ENCODE peak calls at places on chromosomes 11 and 22, in seven cellular contexts. One of them, this sample, is unnamed.
A peak's percentile ranks its signal among the peaks of the same experiment; 100 is the strongest.

GRCh38 chr11:130620566-130620965 is 172.1 kb downstream of the ADAMTS15 start:
- DNase-seq in NCI-H1105: no peak
- DNase-seq in kidney: no peak
- DNase-seq in ecto neural progenitor cell: no peak
- DNase-seq in effector memory CD8-positive, alpha-beta T cell: no peak
- DNase-seq in HL-60: no peak
- DNase-seq in EL: no peak
- DNase-seq in this sample: no peak

GRCh38 chr11:62842171-62842717 is 2.9 kb upstream of the WDR74 start:
- DNase-seq in ecto neural progenitor cell: peak; percentile 91
- DNase-seq in kidney: peak; percentile 85
- DNase-seq in NCI-H1105: no peak
- DNase-seq in effector memory CD8-positive, alpha-beta T cell: no peak
- DNase-seq in HL-60: no peak
- DNase-seq in EL: peak; percentile 36
- DNase-seq in this sample: peak; percentile 27

GRCh38 chr11:315516-315994 is 1.7 kb downstream of the IFITM1 start:
- DNase-seq in NCI-H1105: no peak
- DNase-seq in effector memory CD8-positive, alpha-beta T cell: no peak
- DNase-seq in ecto neural progenitor cell: no peak
- DNase-seq in EL: no peak
- DNase-seq in HL-60: no peak
- DNase-seq in kidney: peak; percentile 77
- DNase-seq in this sample: no peak

GRCh38 chr11:3712274-3712673 is 41.1 kb upstream of the CHRNA10 start:
- DNase-seq in ecto neural progenitor cell: no peak
- DNase-seq in kidney: no peak
- DNase-seq in HL-60: no peak
- DNase-seq in NCI-H1105: no peak
- DNase-seq in effector memory CD8-positive, alpha-beta T cell: no peak
- DNase-seq in EL: no peak
- DNase-seq in this sample: no peak

GRCh38 chr22:34454598-34454997 is 534.3 kb upstream of the LARGE1 start:
- DNase-seq in ecto neural progenitor cell: no peak
- DNase-seq in NCI-H1105: no peak
- DNase-seq in HL-60: no peak
- DNase-seq in kidney: no peak
- DNase-seq in EL: no peak
- DNase-seq in effector memory CD8-positive, alpha-beta T cell: no peak
- DNase-seq in this sample: no peak

GRCh38 chr22:45552580-45553332 is 50.1 kb downstream of the FBLN1 start:
- DNase-seq in EL: peak; percentile 97
- DNase-seq in NCI-H1105: no peak
- DNase-seq in kidney: peak; percentile 94
- DNase-seq in ecto neural progenitor cell: no peak
- DNase-seq in effector memory CD8-positive, alpha-beta T cell: no peak
- DNase-seq in HL-60: peak; percentile 65
- DNase-seq in this sample: no peak

GRCh38 chr11:10109836-10110235 is 184.2 kb downstream of the SBF2 start:
- DNase-seq in kidney: no peak
- DNase-seq in effector memory CD8-positive, alpha-beta T cell: no peak
- DNase-seq in EL: peak; percentile 69
- DNase-seq in NCI-H1105: no peak
- DNase-seq in ecto neural progenitor cell: no peak
- DNase-seq in HL-60: no peak
- DNase-seq in this sample: no peak

GRCh38 chr11:68924073-68924925 is 20.6 kb downstream of the IGHMBP2 start:
- DNase-seq in ecto neural progenitor cell: no peak
- DNase-seq in kidney: peak; percentile 7
- DNase-seq in NCI-H1105: no peak
- DNase-seq in HL-60: no peak
- DNase-seq in EL: no peak
- DNase-seq in effector memory CD8-positive, alpha-beta T cell: no peak
- DNase-seq in this sample: no peak

GRCh38 chr11:69130586-69131566 is 24.9 kb upstream of the SMIM38 start:
- DNase-seq in ecto neural progenitor cell: peak; percentile 32
- DNase-seq in NCI-H1105: no peak
- DNase-seq in kidney: peak; percentile 50
- DNase-seq in EL: no peak
- DNase-seq in effector memory CD8-positive, alpha-beta T cell: no peak
- DNase-seq in HL-60: no peak
- DNase-seq in this sample: no peak

GRCh38 chr11:57493507-57494503 is 21.7 kb downstream of the SLC43A1 start:
- DNase-seq in HL-60: no peak
- DNase-seq in NCI-H1105: peak; percentile 70
- DNase-seq in ecto neural progenitor cell: peak; percentile 70
- DNase-seq in effector memory CD8-positive, alpha-beta T cell: peak; percentile 71
- DNase-seq in kidney: peak; percentile 85
- DNase-seq in EL: peak; percentile 31
- DNase-seq in this sample: peak; percentile 62

GRCh38 chr22:28670153-28670552 is 9.5 kb downstream of the TTC28 start:
- DNase-seq in HL-60: no peak
- DNase-seq in effector memory CD8-positive, alpha-beta T cell: no peak
- DNase-seq in EL: no peak
- DNase-seq in ecto neural progenitor cell: no peak
- DNase-seq in kidney: no peak
- DNase-seq in NCI-H1105: no peak
- DNase-seq in this sample: no peak

GRCh38 chr22:36197065-36197440 is 4.6 kb downstream of the APOL4 start:
- DNase-seq in HL-60: no peak
- DNase-seq in NCI-H1105: no peak
- DNase-seq in ecto neural progenitor cell: peak; percentile 92
- DNase-seq in kidney: no peak
- DNase-seq in effector memory CD8-positive, alpha-beta T cell: no peak
- DNase-seq in EL: peak; percentile 63
- DNase-seq in this sample: no peak

GRCh38 chr11:60912223-60912850 is 1.6 kb upstream of the TMEM109 start:
- DNase-seq in EL: no peak
- DNase-seq in effector memory CD8-positive, alpha-beta T cell: no peak
- DNase-seq in NCI-H1105: no peak
- DNase-seq in HL-60: no peak
- DNase-seq in ecto neural progenitor cell: no peak
- DNase-seq in kidney: no peak
- DNase-seq in this sample: no peak

GRCh38 chr11:133833899-133834296 is 11.4 kb downstream of the SPATA19 start:
- DNase-seq in EL: no peak
- DNase-seq in effector memory CD8-positive, alpha-beta T cell: no peak
- DNase-seq in ecto neural progenitor cell: peak; percentile 44
- DNase-seq in HL-60: no peak
- DNase-seq in kidney: no peak
- DNase-seq in NCI-H1105: peak; percentile 78
- DNase-seq in this sample: no peak

GRCh38 chr11:100704176-100704575 is 17.1 kb downstream of the ARHGAP42 start:
- DNase-seq in NCI-H1105: no peak
- DNase-seq in HL-60: no peak
- DNase-seq in ecto neural progenitor cell: no peak
- DNase-seq in kidney: no peak
- DNase-seq in EL: no peak
- DNase-seq in effector memory CD8-positive, alpha-beta T cell: no peak
- DNase-seq in this sample: no peak

GRCh38 chr11:116536416-116536815 is 236.4 kb downstream of the BUD13 start:
- DNase-seq in NCI-H1105: no peak
- DNase-seq in kidney: no peak
- DNase-seq in EL: no peak
- DNase-seq in ecto neural progenitor cell: no peak
- DNase-seq in effector memory CD8-positive, alpha-beta T cell: no peak
- DNase-seq in HL-60: no peak
- DNase-seq in this sample: no peak

GRCh38 chr11:69807416-69807815 is 11.8 kb downstream of the FGF3 start:
- DNase-seq in HL-60: no peak
- DNase-seq in kidney: no peak
- DNase-seq in ecto neural progenitor cell: no peak
- DNase-seq in NCI-H1105: no peak
- DNase-seq in EL: no peak
- DNase-seq in effector memory CD8-positive, alpha-beta T cell: no peak
- DNase-seq in this sample: no peak

GRCh38 chr11:103077553-103077952 is 14.4 kb downstream of the DCUN1D5 start:
- DNase-seq in NCI-H1105: no peak
- DNase-seq in EL: no peak
- DNase-seq in ecto neural progenitor cell: no peak
- DNase-seq in effector memory CD8-positive, alpha-beta T cell: no peak
- DNase-seq in kidney: no peak
- DNase-seq in HL-60: no peak
- DNase-seq in this sample: no peak

GRCh38 chr11:17156283-17156682 is 51.5 kb downstream of the PIK3C2A start:
- DNase-seq in EL: no peak
- DNase-seq in effector memory CD8-positive, alpha-beta T cell: no peak
- DNase-seq in kidney: no peak
- DNase-seq in ecto neural progenitor cell: no peak
- DNase-seq in HL-60: no peak
- DNase-seq in NCI-H1105: no peak
- DNase-seq in this sample: no peak

GRCh38 chr11:43955381-43956118 is 13.1 kb downstream of the C11orf96 start:
- DNase-seq in effector memory CD8-positive, alpha-beta T cell: no peak
- DNase-seq in kidney: no peak
- DNase-seq in NCI-H1105: no peak
- DNase-seq in ecto neural progenitor cell: no peak
- DNase-seq in HL-60: no peak
- DNase-seq in EL: peak; percentile 35
- DNase-seq in this sample: no peak

GRCh38 chr22:30196141-30196866 is 50.3 kb downstream of the LIF start:
- DNase-seq in NCI-H1105: peak; percentile 68
- DNase-seq in HL-60: peak; percentile 83
- DNase-seq in effector memory CD8-positive, alpha-beta T cell: peak; percentile 36
- DNase-seq in kidney: peak; percentile 92
- DNase-seq in ecto neural progenitor cell: no peak
- DNase-seq in EL: peak; percentile 100
- DNase-seq in this sample: peak; percentile 11

GRCh38 chr11:118928870-118929495 is 3.3 kb upstream of the BCL9L start:
- DNase-seq in NCI-H1105: peak; percentile 88
- DNase-seq in HL-60: no peak
- DNase-seq in effector memory CD8-positive, alpha-beta T cell: no peak
- DNase-seq in EL: peak; percentile 63
- DNase-seq in kidney: peak; percentile 93
- DNase-seq in ecto neural progenitor cell: peak; percentile 91
- DNase-seq in this sample: no peak

GRCh38 chr22:35477911-35478582 is 62.6 kb upstream of the RASD2 start:
- DNase-seq in NCI-H1105: peak; percentile 82
- DNase-seq in effector memory CD8-positive, alpha-beta T cell: no peak
- DNase-seq in ecto neural progenitor cell: no peak
- DNase-seq in EL: peak; percentile 93
- DNase-seq in kidney: peak; percentile 93
- DNase-seq in HL-60: peak; percentile 64
- DNase-seq in this sample: no peak

GRCh38 chr11:128790200-128790599 is 76.9 kb downstream of the KCNJ1 start:
- DNase-seq in ecto neural progenitor cell: no peak
- DNase-seq in EL: no peak
- DNase-seq in kidney: peak; percentile 89
- DNase-seq in effector memory CD8-positive, alpha-beta T cell: no peak
- DNase-seq in NCI-H1105: no peak
- DNase-seq in HL-60: no peak
- DNase-seq in this sample: no peak

GRCh38 chr22:48748860-48749554 is 1078.7 kb downstream of the BRD1 start:
- DNase-seq in NCI-H1105: no peak
- DNase-seq in ecto neural progenitor cell: peak; percentile 25
- DNase-seq in EL: no peak
- DNase-seq in kidney: no peak
- DNase-seq in HL-60: no peak
- DNase-seq in effector memory CD8-positive, alpha-beta T cell: no peak
- DNase-seq in this sample: no peak

GRCh38 chr11:128708660-128709059 is 14.8 kb downstream of the FLI1 start:
- DNase-seq in effector memory CD8-positive, alpha-beta T cell: no peak
- DNase-seq in kidney: no peak
- DNase-seq in NCI-H1105: no peak
- DNase-seq in EL: no peak
- DNase-seq in ecto neural progenitor cell: no peak
- DNase-seq in HL-60: no peak
- DNase-seq in this sample: no peak

GRCh38 chr11:28400236-28401100 is 292.3 kb downstream of the METTL15 start:
- DNase-seq in HL-60: no peak
- DNase-seq in effector memory CD8-positive, alpha-beta T cell: no peak
- DNase-seq in ecto neural progenitor cell: no peak
- DNase-seq in NCI-H1105: no peak
- DNase-seq in EL: peak; percentile 51
- DNase-seq in kidney: no peak
- DNase-seq in this sample: no peak

GRCh38 chr11:77085652-77086051 is 17.0 kb upstream of the OMP start:
- DNase-seq in ecto neural progenitor cell: no peak
- DNase-seq in NCI-H1105: no peak
- DNase-seq in HL-60: no peak
- DNase-seq in EL: no peak
- DNase-seq in effector memory CD8-positive, alpha-beta T cell: no peak
- DNase-seq in kidney: peak; percentile 32
- DNase-seq in this sample: no peak

GRCh38 chr22:32518848-32519247 is 44.2 kb downstream of the FBXO7 start:
- DNase-seq in effector memory CD8-positive, alpha-beta T cell: no peak
- DNase-seq in NCI-H1105: no peak
- DNase-seq in HL-60: no peak
- DNase-seq in kidney: no peak
- DNase-seq in EL: no peak
- DNase-seq in ecto neural progenitor cell: no peak
- DNase-seq in this sample: no peak

GRCh38 chr22:21707677-21708076 is 27.9 kb downstream of the YPEL1 start:
- DNase-seq in NCI-H1105: peak; percentile 44
- DNase-seq in EL: no peak
- DNase-seq in ecto neural progenitor cell: no peak
- DNase-seq in effector memory CD8-positive, alpha-beta T cell: no peak
- DNase-seq in HL-60: no peak
- DNase-seq in kidney: no peak
- DNase-seq in this sample: no peak

GRCh38 chr11:96107143-96107829 is 183.4 kb upstream of the MTMR2 start:
- DNase-seq in HL-60: no peak
- DNase-seq in kidney: no peak
- DNase-seq in effector memory CD8-positive, alpha-beta T cell: no peak
- DNase-seq in ecto neural progenitor cell: no peak
- DNase-seq in NCI-H1105: no peak
- DNase-seq in EL: no peak
- DNase-seq in this sample: no peak

GRCh38 chr11:12090761-12091261 is 19.6 kb upstream of the MICAL2 start:
- DNase-seq in HL-60: no peak
- DNase-seq in effector memory CD8-positive, alpha-beta T cell: no peak
- DNase-seq in ecto neural progenitor cell: no peak
- DNase-seq in kidney: no peak
- DNase-seq in EL: no peak
- DNase-seq in NCI-H1105: no peak
- DNase-seq in this sample: no peak

GRCh38 chr11:57249384-57250319 is 12.6 kb upstream of the APLNR start:
- DNase-seq in effector memory CD8-positive, alpha-beta T cell: no peak
- DNase-seq in HL-60: peak; percentile 7
- DNase-seq in ecto neural progenitor cell: no peak
- DNase-seq in EL: peak; percentile 54
- DNase-seq in kidney: peak; percentile 79
- DNase-seq in NCI-H1105: peak; percentile 40
- DNase-seq in this sample: no peak

GRCh38 chr11:57283231-57283990 is 41.3 kb downstream of the TNKS1BP1 start:
- DNase-seq in EL: no peak
- DNase-seq in HL-60: no peak
- DNase-seq in kidney: no peak
- DNase-seq in ecto neural progenitor cell: no peak
- DNase-seq in NCI-H1105: no peak
- DNase-seq in effector memory CD8-positive, alpha-beta T cell: no peak
- DNase-seq in this sample: no peak

GRCh38 chr22:30416403-30416802 is 9.2 kb upstream of the MTFP1 start:
- DNase-seq in HL-60: no peak
- DNase-seq in EL: no peak
- DNase-seq in ecto neural progenitor cell: no peak
- DNase-seq in kidney: no peak
- DNase-seq in NCI-H1105: no peak
- DNase-seq in effector memory CD8-positive, alpha-beta T cell: no peak
- DNase-seq in this sample: no peak

GRCh38 chr11:76801205-76801604 is 18.0 kb downstream of the TSKU start:
- DNase-seq in NCI-H1105: no peak
- DNase-seq in kidney: no peak
- DNase-seq in ecto neural progenitor cell: no peak
- DNase-seq in effector memory CD8-positive, alpha-beta T cell: no peak
- DNase-seq in EL: no peak
- DNase-seq in HL-60: no peak
- DNase-seq in this sample: no peak

GRCh38 chr22:48576333-48577013 is 1251.2 kb downstream of the BRD1 start:
- DNase-seq in HL-60: no peak
- DNase-seq in EL: no peak
- DNase-seq in NCI-H1105: peak; percentile 47
- DNase-seq in ecto neural progenitor cell: peak; percentile 82
- DNase-seq in kidney: peak; percentile 71
- DNase-seq in effector memory CD8-positive, alpha-beta T cell: no peak
- DNase-seq in this sample: no peak

GRCh38 chr11:14418801-14419417 is 59.9 kb upstream of the RRAS2 start:
- DNase-seq in kidney: no peak
- DNase-seq in NCI-H1105: no peak
- DNase-seq in EL: peak; percentile 44
- DNase-seq in effector memory CD8-positive, alpha-beta T cell: no peak
- DNase-seq in HL-60: no peak
- DNase-seq in ecto neural progenitor cell: no peak
- DNase-seq in this sample: no peak